ENCODE peak calls at places on chromosomes 4 and X, in four cellular contexts. N is H9, O is H1, V is IMR-90. J is an unnamed sample.

GRCh38 chr4:139599594-139600374 is 43.8 kb upstream of the SETD7 start:
- DNase-seq in V (peak; percentile 73), N (no peak), O (no peak), J (no peak)

GRCh38 chr4:124321370-124321769 is 391.2 kb downstream of the ANKRD50 start:
- DNase-seq in O (no peak), V (peak; percentile 17), N (no peak), J (peak; percentile 36)

GRCh38 chrX:36436286-36436860 is 516.8 kb downstream of the CFAP47 start:
- DNase-seq in O (no peak), N (no peak), V (peak; percentile 30), J (no peak)

GRCh38 chr4:54197926-54198325 is 31.2 kb upstream of the PDGFRA start:
- DNase-seq in N (no peak), V (no peak), O (no peak), J (peak; percentile 7)

GRCh38 chr4:68962868-68963267 is 11.3 kb upstream of the UGT2A3 start:
- DNase-seq in O (no peak), N (no peak), V (no peak), J (peak; percentile 59)

GRCh38 chr4:78168029-78168428 is 110.9 kb downstream of the FRAS1 start:
- DNase-seq in O (no peak), N (no peak), V (no peak), J (no peak)

GRCh38 chr4:108013955-108014354 is 24.3 kb downstream of the HADH start:
- DNase-seq in O (no peak), V (no peak), N (no peak), J (no peak)

GRCh38 chrX:7076245-7076661 is 71.3 kb upstream of the STS start:
- DNase-seq in O (no peak), N (no peak), V (no peak), J (no peak)

GRCh38 chr4:73193155-73193554 is 65.4 kb downstream of the ANKRD17 start:
- DNase-seq in O (no peak), V (no peak), N (no peak), J (no peak)

GRCh38 chr4:128718793-128719192 is 90.7 kb upstream of the JADE1 start:
- DNase-seq in V (peak; percentile 75), N (no peak), O (no peak), J (peak; percentile 57)

GRCh38 chr4:77861500-77861899 is 1.1 kb upstream of the MRPL1 start:
- DNase-seq in V (no peak), N (no peak), O (no peak), J (peak; percentile 4)

GRCh38 chr4:176290520-176290919 is 21.5 kb upstream of the ASB5 start:
- DNase-seq in O (no peak), V (no peak), N (no peak), J (no peak)

GRCh38 chr4:48779095-48779997 is 733 bp downstream of the FRYL start:
- DNase-seq in V (peak; percentile 54), O (no peak), N (peak; percentile 40), J (peak; percentile 61)

GRCh38 chr4:86855572-86855971 is 6.4 kb upstream of the SLC10A6 start:
- DNase-seq in V (peak; percentile 81), N (no peak), O (no peak), J (no peak)

GRCh38 chrX:49960061-49960460 is 37.7 kb downstream of the CLCN5 start:
- DNase-seq in O (no peak), N (no peak), V (no peak), J (peak; percentile 13)

GRCh38 chr4:24210332-24210902 is 320.6 kb upstream of the PPARGC1A start:
- DNase-seq in O (no peak), N (no peak), V (peak; percentile 96), J (no peak)

GRCh38 chr4:43782391-43782790 is 666.2 kb downstream of the KCTD8 start:
- DNase-seq in V (no peak), O (no peak), N (no peak), J (no peak)

GRCh38 chr4:15525080-15525479 is 55.4 kb downstream of the CC2D2A start:
- DNase-seq in V (no peak), O (no peak), N (no peak), J (peak; percentile 51)
- H3K56ac ChIP-seq in V (no peak overlapping the region), O (no peak overlapping the region), N (no peak overlapping the region), J (no peak overlapping the region)

GRCh38 chr4:155604718-155605601 is 61.7 kb upstream of the GUCY1A1 start:
- DNase-seq in O (no peak), V (peak; percentile 93), N (no peak), J (no peak)
- H4K8ac ChIP-seq in O (no peak overlapping the region), V (no peak overlapping the region), N (no peak overlapping the region), J (no peak overlapping the region)

GRCh38 chrX:13398073-13398823 is 78.4 kb upstream of the ATXN3L start:
- DNase-seq in N (no peak), O (peak; percentile 33), V (peak; percentile 100), J (peak; percentile 92)
- H3K9ac ChIP-seq in N (no peak overlapping the region), O (no peak overlapping the region), V (no peak overlapping the region), J (no peak overlapping the region)

GRCh38 chr4:173590697-173591096 is 60.7 kb upstream of the HAND2 start:
- DNase-seq in N (no peak), O (no peak), V (no peak), J (no peak)

GRCh38 chr4:173585876-173586572 is 56.0 kb upstream of the HAND2 start:
- DNase-seq in N (no peak), O (no peak), V (no peak), J (peak; percentile 2)

DNA sequence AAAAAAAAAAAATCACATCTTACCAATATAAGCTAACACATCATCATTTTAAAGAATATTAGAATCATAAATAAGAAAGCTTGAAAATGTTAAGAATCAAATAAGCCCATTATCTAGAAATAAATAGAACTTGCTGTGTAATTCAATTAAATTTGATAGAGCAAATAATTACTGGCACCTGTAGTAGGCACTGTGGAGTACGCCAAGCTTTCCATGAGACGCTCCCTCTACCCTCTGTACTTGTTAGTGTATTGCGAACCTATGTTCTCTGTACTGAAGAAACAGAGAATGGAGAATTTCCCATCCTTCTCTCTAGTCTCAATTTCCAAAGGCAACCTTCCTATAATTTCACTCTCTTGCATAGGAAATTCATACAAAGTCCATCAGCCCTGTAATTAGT is 61.7 kb upstream of the HAND2 start:
- DNase-seq in N (no peak), V (no peak), O (no peak), J (peak; percentile 3)
- H3K56ac ChIP-seq in N (no peak overlapping the region), V (no peak overlapping the region), O (no peak overlapping the region), J (no peak overlapping the region)

DNA sequence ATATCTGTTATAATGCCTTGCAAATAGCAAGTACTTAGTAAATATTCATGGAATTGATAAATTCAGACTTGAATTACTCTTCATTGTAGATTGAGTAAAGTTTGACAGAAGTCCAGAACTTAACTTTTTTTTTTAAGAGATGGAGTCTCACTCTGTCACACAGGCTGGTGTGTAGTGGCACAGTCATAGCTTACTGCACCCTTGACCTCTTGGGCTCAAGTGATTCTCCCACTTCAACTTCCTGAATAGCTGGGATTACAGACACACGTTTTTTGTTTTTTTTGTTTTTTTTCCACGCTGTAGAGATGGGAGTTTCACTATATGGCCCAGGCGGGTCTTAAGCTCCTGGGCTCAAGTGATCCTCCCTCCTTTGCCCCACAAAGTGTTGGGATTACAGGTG is 32.1 kb downstream of the UBE2K start:
- DNase-seq in O (no peak), V (no peak), N (no peak), J (no peak)
- H4K8ac ChIP-seq in O (no peak overlapping the region), V (no peak overlapping the region), N (no peak overlapping the region), J (no peak overlapping the region)

GRCh38 chrX:150692296-150692695 is 900 bp upstream of the MTMR1 start:
- DNase-seq in V (no peak), O (no peak), N (no peak), J (no peak)
- H3K9ac ChIP-seq in V (peak overlapping the region; percentile 93), O (no peak overlapping the region), N (peak overlapping the region; percentile 41), J (peak overlapping the region; percentile 75)

DNA sequence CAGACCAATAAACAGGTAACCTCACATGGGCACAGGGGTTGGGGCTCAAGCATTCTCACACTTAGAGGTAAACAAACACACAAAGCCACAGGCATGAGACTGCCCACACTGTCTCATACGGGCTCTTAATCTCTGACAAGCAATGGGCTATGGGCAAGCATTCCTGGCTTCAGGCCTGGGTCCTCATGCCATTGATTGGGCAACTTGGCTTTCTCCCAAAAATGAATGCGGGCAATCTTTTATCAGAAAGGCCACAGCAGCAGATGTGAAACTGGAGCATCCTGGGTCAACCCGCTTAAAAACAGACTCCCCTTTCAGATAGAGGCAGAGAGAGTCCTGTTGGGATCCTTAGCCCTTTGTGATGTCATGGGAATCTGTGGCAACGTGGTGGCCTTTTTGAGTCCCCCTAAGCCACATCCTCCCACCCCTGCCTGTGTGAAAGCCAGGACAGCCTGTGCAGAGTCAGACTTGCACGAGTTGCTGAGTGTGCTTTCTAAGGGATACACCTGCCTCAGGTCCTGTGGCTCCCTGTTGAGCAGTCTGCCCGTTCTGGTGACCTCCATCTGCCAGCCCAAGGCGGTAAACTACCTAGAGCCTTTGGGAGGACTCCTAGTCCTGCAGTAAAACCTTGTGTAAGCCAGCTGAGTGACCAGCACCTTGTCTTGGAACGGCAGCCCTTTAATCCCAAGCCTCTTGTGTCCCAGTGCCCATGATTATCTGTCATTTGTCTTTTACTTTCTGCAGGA is 69.1 kb downstream of the NBDY start:
- DNase-seq in V (no peak), O (no peak), N (peak; percentile 17), J (no peak)
- H3K56ac ChIP-seq in V (no peak overlapping the region), O (no peak overlapping the region), N (no peak overlapping the region), J (peak overlapping the region; percentile 15)